ENCODE peak calls at places on chromosomes 13 and 19, in four cellular contexts. Q is IMR-90, X is HCT116, E is astrocyte. N is an unnamed sample.

GRCh38 chr13:63636231-63636993 is 2220.8 kb upstream of the PCDH20 start:
- DNase-seq in E (no peak), X (peak; percentile 41), Q (no peak), N (peak; percentile 0)

GRCh38 chr13:46562581-46562980 is 9.6 kb downstream of the LRCH1 start:
- DNase-seq in Q (no peak), X (no peak), E (no peak), N (no peak)

GRCh38 chr19:45250832-45251451 is at the start of gene MARK4:
- DNase-seq in X (peak; percentile 16), E (no peak), Q (peak; percentile 34), N (no peak)

GRCh38 chr13:94708031-94708571 is 4.2 kb downstream of the SOX21 start:
- DNase-seq in Q (no peak), E (no peak), X (no peak), N (no peak)

GRCh38 chr19:39506944-39507714 is 7.8 kb upstream of the SELENOV start:
- DNase-seq in X (no peak), E (peak; percentile 51), Q (peak; percentile 67), N (no peak)

GRCh38 chr13:79593121-79593520 is 112.2 kb downstream of the NDFIP2 start:
- DNase-seq in Q (no peak), E (no peak), X (no peak), N (no peak)

GRCh38 chr13:19862511-19863313 is 737 bp downstream of the ZMYM5 start:
- DNase-seq in E (no peak), X (no peak), Q (peak; percentile 7), N (peak; percentile 35)

GRCh38 chr19:6540918-6541689 is 10.3 kb downstream of the TNFSF9 start:
- DNase-seq in X (no peak), Q (no peak), E (no peak), N (no peak)

GRCh38 chr19:15118789-15119494 is 11.7 kb downstream of the SYDE1 start:
- DNase-seq in X (no peak), Q (no peak), E (no peak), N (no peak)

GRCh38 chr13:28723806-28724205 is 5.0 kb upstream of the SLC46A3 start:
- DNase-seq in Q (no peak), E (no peak), X (no peak), N (no peak)

GRCh38 chr19:35928507-35928906 is 7.7 kb upstream of the LRFN3 start:
- DNase-seq in E (no peak), X (no peak), Q (no peak), N (no peak)

GRCh38 chr19:48966541-48967345 is 1.6 kb downstream of the FTL start:
- DNase-seq in Q (no peak), X (no peak), E (no peak), N (peak; percentile 44)

GRCh38 chr13:71672527-71672926 is 194.5 kb downstream of the DACH1 start:
- DNase-seq in X (no peak), E (no peak), Q (peak; percentile 21), N (no peak)

GRCh38 chr19:35717665-35718344 is at the start of gene KMT2B:
- DNase-seq in E (no peak), X (no peak), Q (no peak), N (no peak)

GRCh38 chr19:41696402-41697197 is 8.5 kb upstream of the CEACAM7 start:
- DNase-seq in X (no peak), Q (no peak), E (no peak), N (no peak)

GRCh38 chr13:79491715-79492114 is 10.8 kb downstream of the NDFIP2 start:
- DNase-seq in X (no peak), Q (peak; percentile 71), E (peak; percentile 85), N (no peak)

GRCh38 chr19:28508666-28509065 is 704.3 kb downstream of the UQCRFS1 start:
- DNase-seq in E (no peak), Q (no peak), X (no peak), N (no peak)

GRCh38 chr13:51396352-51396751 is 56.5 kb downstream of the INTS6 start:
- DNase-seq in E (no peak), Q (peak; percentile 33), X (no peak), N (no peak)

GRCh38 chr19:39207293-39207836 is 3.3 kb upstream of the SYCN start:
- DNase-seq in X (no peak), Q (no peak), E (no peak), N (no peak)

GRCh38 chr19:34171539-34171876 is 796 bp upstream of the LSM14A start:
- DNase-seq in X (no peak), E (peak; percentile 76), Q (peak; percentile 93), N (peak; percentile 44)

GRCh38 chr13:114045113-114045735 is 71.3 kb upstream of the C13orf46 start:
- DNase-seq in Q (no peak), X (no peak), E (no peak), N (no peak)

GRCh38 chr13:111937763-111938375 is 129.1 kb upstream of the SOX1 start:
- DNase-seq in E (no peak), Q (no peak), X (no peak), N (no peak)

GRCh38 chr19:14632286-14632685 is 42.4 kb downstream of the ADGRE3 start:
- DNase-seq in X (peak; percentile 75), E (no peak), Q (peak; percentile 15), N (no peak)

GRCh38 chr19:38204728-38205127 is 19.3 kb downstream of the DPF1 start:
- DNase-seq in E (no peak), Q (no peak), X (no peak), N (no peak)

GRCh38 chr19:48752511-48753365 is at the start of gene FUT1:
- DNase-seq in Q (no peak), E (no peak), X (peak; percentile 89), N (peak; percentile 95)

GRCh38 chr19:34327851-34328250 is 37.1 kb upstream of the GPI start:
- DNase-seq in E (no peak), Q (no peak), X (no peak), N (no peak)

GRCh38 chr13:65789815-65790214 is 1440.3 kb downstream of the PCDH9 start:
- DNase-seq in X (no peak), E (no peak), Q (peak; percentile 59), N (no peak)

GRCh38 chr19:4697304-4697703 is 26.3 kb downstream of the DPP9 start:
- DNase-seq in Q (no peak), X (no peak), E (no peak), N (no peak)

GRCh38 chr19:49690656-49691242 is at the start of gene CPT1C:
- DNase-seq in X (no peak), Q (peak; percentile 79), E (peak; percentile 60), N (no peak)

GRCh38 chr13:74193391-74193790 is 59.2 kb upstream of the KLF12 start:
- DNase-seq in E (no peak), X (no peak), Q (no peak), N (no peak)

GRCh38 chr19:54133312-54133956 is 4.1 kb upstream of the CNOT3 start:
- DNase-seq in Q (no peak), X (peak; percentile 32), E (peak; percentile 58), N (peak; percentile 51)

GRCh38 chr19:53045536-53045935 is 996 bp downstream of the ERVV-2 start:
- DNase-seq in E (no peak), Q (no peak), X (no peak), N (no peak)

GRCh38 chr13:72751220-72751619 is 23.5 kb downstream of the BORA start:
- DNase-seq in X (no peak), E (no peak), Q (no peak), N (no peak)

GRCh38 chr19:39111593-39112199 is 13.9 kb upstream of the PAK4 start:
- DNase-seq in X (no peak), E (no peak), Q (no peak), N (peak; percentile 74)

GRCh38 chr19:13018037-13018914 is 23.0 kb downstream of the NFIX start:
- DNase-seq in Q (peak; percentile 35), E (peak; percentile 72), X (no peak), N (no peak)

GRCh38 chr13:87052731-87053130 is 618.4 kb upstream of the SLITRK5 start:
- DNase-seq in X (no peak), Q (peak; percentile 54), E (peak; percentile 56), N (no peak)

GRCh38 chr19:2084993-2085720 is 11.0 kb downstream of the MOB3A start:
- DNase-seq in Q (no peak), E (peak; percentile 27), X (no peak), N (no peak)

GRCh38 chr19:6100284-6100915 is 9.9 kb downstream of the RFX2 start:
- DNase-seq in E (no peak), X (no peak), Q (no peak), N (no peak)

GRCh38 chr19:3693030-3693925 is 7.0 kb downstream of the PIP5K1C start:
- DNase-seq in E (no peak), Q (no peak), X (no peak), N (no peak)
- H4K20me1 ChIP-seq in E (peaks cover 90% of the 10 kb centered on the region), Q (peaks cover 93% of the 10 kb centered on the region), X (no peaks in the 10 kb centered on the region), N (no peaks in the 10 kb centered on the region)

DNA sequence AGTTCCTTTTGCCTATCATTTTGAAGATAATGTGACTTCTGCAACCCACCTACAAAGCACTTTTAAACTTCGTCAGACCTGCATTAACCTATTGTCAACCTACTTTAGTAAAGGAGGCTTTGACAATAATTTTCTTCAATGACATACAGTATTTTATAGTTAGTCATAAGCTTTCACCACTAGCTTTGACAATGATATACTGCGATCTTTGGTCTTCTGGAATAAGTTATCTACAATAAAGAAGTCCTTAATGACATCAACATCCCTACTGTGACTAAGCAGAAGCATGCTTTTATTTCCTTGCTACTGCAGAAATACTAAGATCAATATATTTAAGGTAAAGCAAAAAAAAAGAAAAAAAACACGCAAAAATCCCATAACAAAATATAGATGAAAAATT is 9.5 kb downstream of the PCDH17 start:
- DNase-seq in E (peak; percentile 50), X (no peak), Q (no peak), N (no peak)
- H3K27ac ChIP-seq in E (no peak overlapping the region), X (no peak overlapping the region), Q (no peak overlapping the region), N (no peak overlapping the region)

GRCh38 chr13:21013682-21014038 is 47.7 kb downstream of the LATS2 start:
- DNase-seq in X (no peak), E (no peak), Q (no peak), N (no peak)

GRCh38 chr13:21012841-21013681 is 48.3 kb downstream of the LATS2 start:
- DNase-seq in Q (no peak), X (no peak), E (peak; percentile 41), N (no peak)

GRCh38 chr13:21014666-21015170 is 46.7 kb downstream of the LATS2 start:
- DNase-seq in Q (peak; percentile 91), E (peak; percentile 86), X (no peak), N (peak; percentile 65)

GRCh38 chr13:21015284-21015683 is 46.1 kb downstream of the LATS2 start:
- DNase-seq in X (no peak), E (peak; percentile 70), Q (peak; percentile 66), N (no peak)

DNA sequence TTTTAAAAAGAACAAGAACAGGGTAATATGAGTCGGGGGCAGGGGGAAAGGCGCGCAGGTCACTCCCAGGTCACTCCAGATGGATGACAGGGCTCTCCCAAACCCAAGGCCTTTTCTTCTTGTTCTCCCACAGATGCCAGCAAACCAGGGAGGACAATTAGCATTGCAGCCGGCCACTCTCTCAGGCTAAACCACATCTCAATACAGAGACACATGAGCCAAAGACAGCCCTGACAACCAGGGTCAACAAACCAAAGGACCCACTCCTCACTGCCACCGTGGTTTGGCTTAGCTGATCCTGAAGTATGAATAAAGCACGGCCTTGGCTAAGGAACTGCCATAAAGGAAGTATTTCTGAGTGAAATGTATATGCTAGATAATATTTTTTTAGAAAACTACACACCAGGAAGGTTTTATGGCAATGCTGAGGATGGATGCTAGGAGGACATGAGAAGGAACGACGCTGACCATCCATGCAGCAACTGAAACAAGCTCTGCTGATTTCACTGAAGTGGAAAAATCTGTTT is 47.2 kb downstream of the LATS2 start:
- DNase-seq in Q (no peak), E (peak; percentile 45), X (no peak), N (no peak)
- H4K20me1 ChIP-seq in Q (peaks cover 91% of the 10 kb centered on the region), E (peaks cover 74% of the 10 kb centered on the region), X (no peaks in the 10 kb centered on the region), N (peaks cover 57% of the 10 kb centered on the region)

GRCh38 chr13:45396548-45397095 is 21.6 kb downstream of the SLC25A30 start:
- DNase-seq in X (no peak), E (no peak), Q (peak; percentile 23), N (no peak)
- H3K27ac ChIP-seq in X (no peak overlapping the region), E (no peak overlapping the region), Q (no peak overlapping the region), N (no peak overlapping the region)

N was measured in PC-9.